ENCODE peak calls at places on chromosomes 4 and X, in five cellular contexts. Z, C, V, W and R are unnamed samples.
A peak's percentile ranks its signal among the peaks of the same experiment; 100 is the strongest.

GRCh38 chrX:7925867-7926472 is 1.2 kb downstream of the PNPLA4 start:
- DNase-seq in Z (peak; percentile 41), C (peak; percentile 69), V (peak; percentile 58), W (no peak), R (peak; percentile 44)

GRCh38 chr4:102847687-102848086 is 20.3 kb upstream of the UBE2D3 start:
- DNase-seq in Z (no peak), C (no peak), V (no peak), W (no peak), R (no peak)

GRCh38 chr4:150578745-150579470 is 3.0 kb upstream of the MAB21L2 start:
- DNase-seq in Z (no peak), C (no peak), V (peak; percentile 66), W (no peak), R (no peak)

GRCh38 chrX:41333744-41333993 is 293 bp upstream of the DDX3X start:
- DNase-seq in Z (peak; percentile 97), C (peak; percentile 77), V (peak; percentile 83), W (no peak), R (no peak)

GRCh38 chr4:150251752-150252190 is 173.5 kb downstream of the DCLK2 start:
- DNase-seq in Z (no peak), C (no peak), V (no peak), W (no peak), R (no peak)

GRCh38 chr4:169133932-169134331 is 123.9 kb upstream of the CBR4 start:
- DNase-seq in Z (no peak), C (no peak), V (no peak), W (no peak), R (no peak)

GRCh38 chrX:94942603-94943002 is 1268.6 kb downstream of the FAM133A start:
- DNase-seq in Z (no peak), C (no peak), V (no peak), W (no peak), R (no peak)

GRCh38 chr4:2284934-2285664 is 23.2 kb upstream of the MXD4 start:
- DNase-seq in Z (no peak), C (peak; percentile 37), V (peak; percentile 67), W (peak; percentile 52), R (no peak)

GRCh38 chrX:110280954-110281353 is 36.9 kb downstream of the AMMECR1 start:
- DNase-seq in Z (no peak), C (no peak), V (peak; percentile 65), W (no peak), R (no peak)

GRCh38 chrX:24148535-24149345 is 789 bp upstream of the ZFX start:
- DNase-seq in Z (no peak), C (no peak), V (peak; percentile 70), W (peak; percentile 33), R (no peak)

GRCh38 chrX:63784346-63784901 is 590 bp downstream of the ARHGEF9 start:
- DNase-seq in Z (no peak), C (no peak), V (no peak), W (no peak), R (no peak)

GRCh38 chrX:39815621-39816020 is 282.1 kb downstream of the BCOR start:
- DNase-seq in Z (no peak), C (no peak), V (peak; percentile 24), W (no peak), R (peak; percentile 65)

GRCh38 chr4:172489896-172490295 is 676.7 kb downstream of the GALNTL6 start:
- DNase-seq in Z (no peak), C (no peak), V (no peak), W (no peak), R (no peak)

GRCh38 chrX:154526901-154527675 is 11.1 kb upstream of the FAM3A start:
- DNase-seq in Z (peak; percentile 41), C (peak; percentile 75), V (peak; percentile 73), W (no peak), R (peak; percentile 73)

GRCh38 chr4:123744664-123745290 is 348.2 kb downstream of the SPRY1 start:
- DNase-seq in Z (no peak), C (no peak), V (peak; percentile 53), W (no peak), R (no peak)

GRCh38 chr4:38306482-38307071 is 346.4 kb downstream of the PTTG2 start:
- DNase-seq in Z (no peak), C (no peak), V (no peak), W (no peak), R (no peak)

GRCh38 chrX:8845469-8845868 is 44.3 kb upstream of the FAM9A start:
- DNase-seq in Z (no peak), C (no peak), V (no peak), W (no peak), R (no peak)

GRCh38 chr4:159224412-159224811 is 121.5 kb downstream of the RAPGEF2 start:
- DNase-seq in Z (no peak), C (no peak), V (no peak), W (no peak), R (peak; percentile 5)

GRCh38 chr4:1684756-1685603 is 867 bp upstream of the FAM53A start:
- DNase-seq in Z (no peak), C (no peak), V (no peak), W (no peak), R (no peak)

GRCh38 chr4:143377635-143378099 is 41.0 kb downstream of the GAB1 start:
- DNase-seq in Z (no peak), C (no peak), V (no peak), W (no peak), R (no peak)